ENCODE peak calls at places on chromosomes 6 and 20, in ten cellular contexts. P is HS-27A; N is GM20000; O is RPMI7951; E is HFF-Myc; Y is stimulated activated CD4-positive, alpha-beta T cell treated with anti-CD3 and anti-CD28 coated beads, Interleukin-2, amount 100 ng/mL, for 4 hours; H is HTR-8/SVneo; A is T follicular helper cell; D is DMS153; L is HFFc6. T is an unnamed sample.

GRCh38 chr6:141490982-141491381 is 641.7 kb upstream of the GJE1 start:
- DNase-seq in P (no peak), N (no peak), O (no peak), E (no peak), Y (no peak), H (no peak), A (no peak), D (no peak), L (no peak), T (no peak)

GRCh38 chr6:70108230-70108629 is 194.7 kb downstream of the COL9A1 start:
- DNase-seq in P (no peak), N (peak), O (peak), E (no peak), Y (no peak), H (peak), A (no peak), D (peak), L (peak), T (no peak)

GRCh38 chr6:35385457-35386202 is 43.3 kb downstream of the PPARD start:
- DNase-seq in P (no peak), N (no peak), O (no peak), E (no peak), Y (no peak), H (no peak), A (no peak), D (peak), L (peak), T (no peak)

GRCh38 chr6:29509239-29509638 is 21.5 kb upstream of the MAS1L start:
- DNase-seq in P (no peak), N (peak), O (no peak), E (no peak), Y (no peak), H (no peak), A (no peak), D (no peak), L (no peak), T (peak)

GRCh38 chr20:23926941-23927872 is 47.7 kb upstream of the CST5 start:
- DNase-seq in P (no peak), N (no peak), O (peak), E (no peak), Y (no peak), H (no peak), A (no peak), D (no peak), L (no peak), T (no peak)

GRCh38 chr6:82410151-82410621 is 46.6 kb downstream of the TPBG start:
- DNase-seq in P (peak), N (no peak), O (peak), E (no peak), Y (no peak), H (no peak), A (no peak), D (no peak), L (peak), T (no peak)

GRCh38 chr6:111228094-111228493 is 140.8 kb downstream of the SLC16A10 start:
- DNase-seq in P (no peak), N (no peak), O (no peak), E (no peak), Y (no peak), H (no peak), A (no peak), D (no peak), L (peak), T (no peak)

GRCh38 chr20:57427239-57428127 is 36.3 kb downstream of the RBM38 start:
- DNase-seq in P (no peak), N (no peak), O (peak), E (no peak), Y (no peak), H (no peak), A (no peak), D (no peak), L (no peak), T (no peak)

GRCh38 chr20:44471481-44471882 is 4.2 kb upstream of the TTPAL start:
- DNase-seq in P (no peak), N (no peak), O (peak), E (no peak), Y (no peak), H (peak), A (no peak), D (no peak), L (peak), T (no peak)

GRCh38 chr20:17365831-17366230 is 139.0 kb downstream of the PCSK2 start:
- DNase-seq in P (no peak), N (no peak), O (no peak), E (no peak), Y (no peak), H (no peak), A (no peak), D (no peak), L (no peak), T (no peak)

GRCh38 chr20:24778585-24779031 is 170.5 kb upstream of the CST7 start:
- DNase-seq in P (no peak), N (no peak), O (no peak), E (no peak), Y (no peak), H (no peak), A (no peak), D (no peak), L (no peak), T (no peak)

GRCh38 chr20:24723953-24724352 is 225.1 kb upstream of the CST7 start:
- DNase-seq in P (no peak), N (no peak), O (no peak), E (no peak), Y (no peak), H (no peak), A (no peak), D (no peak), L (no peak), T (no peak)

GRCh38 chr6:384898-385297 is 6.7 kb upstream of the IRF4 start:
- DNase-seq in P (no peak), N (no peak), O (no peak), E (no peak), Y (no peak), H (no peak), A (no peak), D (no peak), L (no peak), T (no peak)

T was measured in GM06990.